ENCODE peak calls at places on chromosomes 7 and 10, in ten cellular contexts. N, M, Q, W, E, V, O, T, Y and G are unnamed samples.

GRCh38 chr10:97407211-97407951 is 6.2 kb upstream of the RRP12 start:
- DNase-seq in N (peak; percentile 76), M (peak; percentile 84), Q (peak; percentile 78), W (peak; percentile 54), E (peak; percentile 93), V (no peak), O (peak; percentile 87), T (peak; percentile 23), Y (peak; percentile 84), G (peak; percentile 53)

GRCh38 chr7:55065511-55066229 is 46.9 kb downstream of the EGFR start:
- DNase-seq in N (no peak), M (peak; percentile 93), Q (peak; percentile 79), W (no peak), E (peak; percentile 71), V (no peak), O (no peak), T (no peak), Y (peak; percentile 95), G (peak; percentile 16)

GRCh38 chr10:97726636-97727178 is 10.2 kb upstream of the ZFYVE27 start:
- DNase-seq in N (no peak), M (peak; percentile 92), Q (peak; percentile 85), W (no peak), E (peak; percentile 86), V (no peak), O (no peak), T (no peak), Y (peak; percentile 55), G (peak; percentile 39)

GRCh38 chr7:75739796-75740672 is 1.3 kb upstream of the HIP1 start:
- DNase-seq in N (no peak), M (peak; percentile 50), Q (no peak), W (no peak), E (peak; percentile 54), V (no peak), O (peak; percentile 90), T (no peak), Y (no peak), G (no peak)

GRCh38 chr7:118080947-118081346 is 103.0 kb upstream of the LSM8 start:
- DNase-seq in N (no peak), M (peak; percentile 46), Q (peak; percentile 96), W (no peak), E (peak; percentile 63), V (no peak), O (peak; percentile 23), T (no peak), Y (no peak), G (no peak)

GRCh38 chr10:79260803-79261740 is 86.2 kb upstream of the PPIF start:
- DNase-seq in N (no peak), M (peak; percentile 47), Q (no peak), W (no peak), E (peak; percentile 77), V (no peak), O (peak; percentile 47), T (peak; percentile 29), Y (no peak), G (peak; percentile 47)

GRCh38 chr7:37977243-37977642 is 56.8 kb downstream of the EPDR1 start:
- DNase-seq in N (no peak), M (no peak), Q (peak; percentile 40), W (no peak), E (no peak), V (no peak), O (no peak), T (no peak), Y (peak; percentile 53), G (no peak)

GRCh38 chr10:47361293-47361692 is 13.1 kb downstream of the RBP3 start:
- DNase-seq in N (no peak), M (peak; percentile 29), Q (no peak), W (peak; percentile 19), E (peak; percentile 93), V (no peak), O (peak; percentile 18), T (peak; percentile 45), Y (no peak), G (peak; percentile 74)

GRCh38 chr7:90900640-90901353 is 304.7 kb downstream of the CDK14 start:
- DNase-seq in N (no peak), M (no peak), Q (no peak), W (no peak), E (no peak), V (no peak), O (no peak), T (no peak), Y (no peak), G (no peak)

GRCh38 chr10:79946270-79947082 is 2.4 kb downstream of the SFTPD start:
- DNase-seq in N (no peak), M (no peak), Q (no peak), W (no peak), E (peak; percentile 35), V (no peak), O (no peak), T (no peak), Y (no peak), G (no peak)

GRCh38 chr10:121904888-121905287 is 22.9 kb downstream of the ATE1 start:
- DNase-seq in N (no peak), M (no peak), Q (no peak), W (no peak), E (no peak), V (no peak), O (no peak), T (no peak), Y (no peak), G (no peak)

GRCh38 chr7:74214816-74215630 is 5.2 kb downstream of the LAT2 start:
- DNase-seq in N (no peak), M (no peak), Q (no peak), W (no peak), E (no peak), V (no peak), O (no peak), T (no peak), Y (no peak), G (no peak)

GRCh38 chr10:77919713-77920108 is 6.8 kb downstream of the DLG5 start:
- DNase-seq in N (no peak), M (no peak), Q (peak; percentile 78), W (no peak), E (no peak), V (no peak), O (no peak), T (no peak), Y (no peak), G (no peak)

GRCh38 chr10:43781480-43782361 is 133.0 kb upstream of the ZNF32 start:
- DNase-seq in N (no peak), M (peak; percentile 16), Q (no peak), W (no peak), E (no peak), V (no peak), O (peak; percentile 87), T (no peak), Y (no peak), G (no peak)

GRCh38 chr10:48611133-48611532 is 6.3 kb upstream of the ARHGAP22 start:
- DNase-seq in N (no peak), M (no peak), Q (no peak), W (no peak), E (peak; percentile 35), V (no peak), O (no peak), T (no peak), Y (no peak), G (no peak)

GRCh38 chr10:48612241-48612943 is 7.5 kb upstream of the ARHGAP22 start:
- DNase-seq in N (no peak), M (peak; percentile 45), Q (no peak), W (no peak), E (peak; percentile 22), V (no peak), O (peak; percentile 16), T (no peak), Y (no peak), G (no peak)

GRCh38 chr10:48616436-48616835 is 11.6 kb upstream of the ARHGAP22 start:
- DNase-seq in N (no peak), M (no peak), Q (no peak), W (no peak), E (no peak), V (no peak), O (no peak), T (no peak), Y (no peak), G (no peak)

GRCh38 chr10:48613015-48613414 is 8.1 kb upstream of the ARHGAP22 start:
- DNase-seq in N (no peak), M (no peak), Q (no peak), W (no peak), E (no peak), V (no peak), O (peak; percentile 21), T (no peak), Y (no peak), G (no peak)

GRCh38 chr10:48614481-48615383 is 9.9 kb upstream of the ARHGAP22 start:
- DNase-seq in N (no peak), M (peak; percentile 48), Q (peak; percentile 34), W (no peak), E (peak; percentile 26), V (no peak), O (peak; percentile 65), T (no peak), Y (no peak), G (no peak)
- TF ChIP-seq CTCF in N (peak; percentile 64), M (peak; percentile 44), Q (peak; percentile 38), W (no peak), E (peak; percentile 70), V (no peak), O (peak; percentile 61), T (peak; percentile 45), Y (peak; percentile 54), G (no peak)

DNA sequence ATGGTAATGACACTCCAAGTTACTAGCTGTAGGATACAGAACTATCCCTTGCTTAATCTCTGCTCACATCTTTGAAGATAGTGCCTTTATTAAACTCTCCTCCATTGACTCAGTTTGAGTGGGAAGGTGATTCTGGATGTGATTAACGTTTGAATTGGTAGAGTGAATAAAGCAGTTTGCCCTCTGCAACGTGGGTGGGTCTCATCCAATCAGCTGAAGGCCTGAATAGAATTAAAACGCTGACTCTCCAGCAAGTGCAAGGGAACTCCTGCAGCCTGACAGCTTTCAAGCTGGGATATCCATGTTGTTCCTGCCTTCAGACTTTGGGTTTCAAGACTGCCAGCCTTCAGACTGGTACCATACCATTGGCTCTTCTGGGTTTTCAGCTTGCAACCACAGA is 21.6 kb downstream of the KLF14 start:
- DNase-seq in N (no peak), M (no peak), Q (no peak), W (no peak), E (no peak), V (no peak), O (no peak), T (no peak), Y (no peak), G (no peak)
- TF ChIP-seq CTCF in N (no peak), M (no peak), Q (no peak), W (no peak), E (no peak), V (no peak), O (no peak), T (no peak), Y (no peak), G (no peak)

DNA sequence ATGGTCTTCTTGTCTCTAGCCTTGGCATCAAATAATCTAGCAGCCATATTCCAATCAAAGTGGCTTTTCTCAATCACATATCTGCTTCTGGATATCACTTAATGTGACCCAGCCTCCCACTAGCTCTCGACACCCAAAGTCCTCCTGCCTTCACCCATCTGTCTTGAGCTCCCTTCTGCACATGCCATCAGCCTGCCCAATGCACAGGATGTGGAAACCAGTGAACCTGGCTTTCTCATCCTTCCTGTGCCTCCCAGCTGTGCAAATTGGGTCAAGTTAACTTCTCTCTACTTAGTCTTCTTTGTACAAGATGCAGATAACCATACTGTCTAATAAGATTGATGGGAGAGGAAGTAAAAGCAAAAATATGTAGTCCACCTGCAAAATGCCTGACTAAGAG is 257.9 kb upstream of the PITRM1 start:
- DNase-seq in N (no peak), M (no peak), Q (no peak), W (no peak), E (no peak), V (no peak), O (no peak), T (no peak), Y (no peak), G (no peak)
- TF ChIP-seq CTCF in N (no peak), M (no peak), Q (no peak), W (no peak), E (no peak), V (no peak), O (no peak), T (no peak), Y (no peak), G (no peak)

GRCh38 chr7:86914468-86915054 is 144.9 kb downstream of the ELAPOR2 start:
- DNase-seq in N (peak; percentile 10), M (peak; percentile 49), Q (no peak), W (no peak), E (no peak), V (no peak), O (peak; percentile 27), T (no peak), Y (no peak), G (no peak)
- TF ChIP-seq CTCF in N (peak; percentile 74), M (peak; percentile 60), Q (peak; percentile 51), W (peak; percentile 39), E (peak; percentile 79), V (no peak), O (peak; percentile 55), T (peak; percentile 62), Y (peak; percentile 41), G (peak; percentile 47)